ENCODE peak calls at places on chromosomes 4 and X, in eight cellular contexts. H is GM12864, K is LoVo, W is left colon, O is aorta, U is neural crest cell, J is brain pericyte, V is hippocampal formation. D is an unnamed sample.

GRCh38 chr4:106618920-106619319 is 250.3 kb upstream of the GIMD1 start:
- DNase-seq in J (no peak), O (no peak), K (no peak), V (no peak), H (no peak), W (no peak), U (no peak), D (no peak)

GRCh38 chr4:5238106-5238505 is 186.8 kb downstream of the STK32B start:
- DNase-seq in H (no peak), V (no peak), W (no peak), O (no peak), J (no peak), U (no peak), K (no peak), D (no peak)

GRCh38 chrX:1465261-1466231 is 12.8 kb upstream of the ASMTL start:
- DNase-seq in O (no peak), U (no peak), J (no peak), W (no peak), V (no peak), K (no peak), H (no peak), D (no peak)

GRCh38 chrX:38275615-38276014 is 51.7 kb downstream of the RPGR start:
- DNase-seq in V (no peak), K (no peak), O (no peak), W (no peak), J (peak; percentile 47), U (no peak), H (no peak), D (no peak)

GRCh38 chrX:85244411-85245210 is 820 bp downstream of the ZNF711 start:
- DNase-seq in K (peak; percentile 3), H (no peak), V (no peak), W (peak; percentile 6), J (no peak), O (no peak), U (peak; percentile 2), D (no peak)

GRCh38 chr4:150387983-150388382 is 194.0 kb upstream of the MAB21L2 start:
- DNase-seq in K (no peak), U (no peak), J (no peak), H (no peak), O (no peak), V (no peak), W (no peak), D (no peak)

GRCh38 chr4:87633239-87633638 is 16.8 kb upstream of the DMP1 start:
- DNase-seq in V (no peak), W (no peak), K (peak; percentile 35), J (peak; percentile 25), O (no peak), U (no peak), H (no peak), D (no peak)

GRCh38 chr4:109044446-109044845 is 258.0 kb downstream of the COL25A1 start:
- DNase-seq in K (no peak), V (no peak), H (no peak), W (no peak), O (no peak), U (no peak), J (no peak), D (no peak)

GRCh38 chr4:133668061-133668851 is 519.2 kb downstream of the PCDH10 start:
- DNase-seq in O (no peak), U (no peak), W (no peak), J (no peak), K (no peak), H (no peak), V (no peak), D (no peak)

GRCh38 chrX:68415289-68415688 is 18.0 kb downstream of the OPHN1 start:
- DNase-seq in O (peak; percentile 70), K (no peak), H (no peak), V (no peak), W (no peak), J (no peak), U (no peak), D (no peak)

GRCh38 chr4:56757270-56757746 is 64.2 kb downstream of the SPINK2 start:
- DNase-seq in W (peak; percentile 57), J (no peak), O (no peak), V (no peak), H (no peak), U (no peak), K (no peak), D (no peak)

GRCh38 chrX:20265726-20266681 is 705 bp downstream of the RPS6KA3 start:
- DNase-seq in H (no peak), O (peak; percentile 52), W (peak; percentile 41), V (peak; percentile 1), K (no peak), U (peak; percentile 2), J (no peak), D (peak; percentile 64)

GRCh38 chr4:48047421-48047844 is 30.9 kb downstream of the NIPAL1 start:
- DNase-seq in H (peak; percentile 80), U (no peak), V (no peak), J (no peak), O (no peak), K (no peak), W (no peak), D (no peak)

GRCh38 chrX:39957816-39958561 is 139.8 kb downstream of the BCOR start:
- DNase-seq in J (no peak), W (no peak), K (peak; percentile 76), H (no peak), U (no peak), O (no peak), V (no peak), D (no peak)

GRCh38 chrX:154082396-154083133 is 15.0 kb downstream of the MECP2 start:
- DNase-seq in W (no peak), H (no peak), U (no peak), K (no peak), O (no peak), V (no peak), J (no peak), D (no peak)

GRCh38 chr4:54096563-54096962 is 3.4 kb upstream of the GSX2 start:
- DNase-seq in U (no peak), W (no peak), O (no peak), V (no peak), J (no peak), K (no peak), H (no peak), D (no peak)

GRCh38 chr4:6502147-6502546 is 29.7 kb upstream of the PPP2R2C start:
- DNase-seq in H (no peak), J (no peak), K (no peak), U (no peak), W (no peak), V (no peak), O (no peak), D (no peak)

GRCh38 chrX:30920271-30920670 is 31.2 kb upstream of the TAB3 start:
- DNase-seq in K (no peak), W (no peak), H (no peak), U (no peak), V (no peak), O (no peak), J (no peak), D (no peak)

GRCh38 chr4:95106408-95106928 is 348.7 kb downstream of the BMPR1B start:
- DNase-seq in W (no peak), H (no peak), K (no peak), O (no peak), V (no peak), U (no peak), J (no peak), D (no peak)

GRCh38 chrX:69987691-69988090 is 62.0 kb downstream of the AWAT2 start:
- DNase-seq in J (no peak), W (no peak), K (no peak), U (no peak), H (no peak), O (no peak), V (no peak), D (no peak)

GRCh38 chr4:187887886-187888285 is 107.7 kb upstream of the ZFP42 start:
- DNase-seq in W (no peak), O (no peak), H (no peak), J (no peak), V (no peak), K (no peak), U (no peak), D (no peak)

GRCh38 chr4:124641715-124642380 is 70.7 kb downstream of the ANKRD50 start:
- DNase-seq in O (peak; percentile 49), V (no peak), U (no peak), J (no peak), H (no peak), K (peak; percentile 65), W (no peak), D (no peak)

GRCh38 chr4:168453146-168453545 is 27.1 kb downstream of the DDX60L start:
- DNase-seq in H (no peak), U (no peak), V (no peak), K (no peak), O (no peak), W (no peak), J (no peak), D (no peak)

GRCh38 chr4:2417765-2418651 is at the start of gene ZFYVE28:
- DNase-seq in J (no peak), H (no peak), O (peak; percentile 70), K (no peak), V (no peak), U (no peak), W (peak; percentile 49), D (peak; percentile 66)

GRCh38 chr4:139018501-139018900 is 2.9 kb downstream of the NOCT start:
- DNase-seq in V (no peak), W (no peak), J (no peak), O (no peak), H (no peak), K (no peak), U (no peak), D (no peak)

GRCh38 chr4:120682981-120683380 is 239.5 kb downstream of the PRDM5 start:
- DNase-seq in W (no peak), J (no peak), H (no peak), O (no peak), U (no peak), V (no peak), K (peak; percentile 68), D (no peak)

GRCh38 chr4:152591361-152591760 is 55.5 kb upstream of the FBXW7 start:
- DNase-seq in O (peak; percentile 45), K (no peak), V (no peak), U (peak; percentile 50), J (no peak), W (peak; percentile 65), H (no peak), D (peak; percentile 73)

GRCh38 chr4:89109841-89110540 is 1.3 kb upstream of the TIGD2 start:
- DNase-seq in W (no peak), V (no peak), K (no peak), J (no peak), H (no peak), O (no peak), U (no peak), D (no peak)

GRCh38 chrX:23246001-23246400 is 88.6 kb upstream of the PTCHD1 start:
- DNase-seq in O (no peak), V (no peak), H (no peak), J (no peak), U (no peak), W (no peak), K (no peak), D (no peak)

GRCh38 chr4:104752337-104752736 is 257.6 kb upstream of the CXXC4 start:
- DNase-seq in J (no peak), K (no peak), O (no peak), U (no peak), W (no peak), H (peak; percentile 5), V (no peak), D (no peak)

GRCh38 chr4:1235381-1236102 is 13.4 kb downstream of the CTBP1 start:
- DNase-seq in H (no peak), J (no peak), W (peak; percentile 2), K (no peak), O (peak; percentile 34), V (no peak), U (no peak), D (peak; percentile 47)

GRCh38 chr4:74540193-74540592 is 95.3 kb downstream of the AREG start:
- DNase-seq in O (no peak), U (no peak), H (no peak), V (no peak), W (no peak), K (no peak), J (no peak), D (no peak)

GRCh38 chr4:20268028-20268427 is 16.3 kb downstream of the SLIT2 start:
- DNase-seq in H (no peak), J (no peak), K (no peak), U (no peak), W (no peak), O (no peak), V (no peak), D (no peak)

GRCh38 chr4:34039766-34040165 is 2204.5 kb downstream of the ARAP2 start:
- DNase-seq in V (no peak), W (no peak), J (no peak), H (no peak), K (no peak), O (no peak), U (no peak), D (no peak)

D was measured in sciatic nerve.